ENCODE peak calls at places on chromosome 18, in eight cellular contexts. O is upper lobe of right lung; F is right lobe of liver; G is effector memory CD4-positive, alpha-beta T cell; J is kidney epithelial cell; W is fibroblast of mammary gland; M is gastrocnemius medialis; X is endothelial cell of umbilical vein. V is an unnamed sample.

GRCh38 chr18:46335551-46336059 is 231.4 kb downstream of the HAUS1 start:
- DNase-seq in W (peak; percentile 20), F (no peak), X (no peak), J (no peak), O (peak; percentile 23), M (no peak), G (no peak), V (no peak)

GRCh38 chr18:50268022-50268747 is 1.9 kb upstream of the CFAP53 start:
- DNase-seq in M (peak; percentile 48), O (peak; percentile 92), J (no peak), F (peak; percentile 90), W (peak; percentile 72), G (peak; percentile 64), X (peak; percentile 77), V (no peak)

GRCh38 chr18:71105078-71105819 is 816.4 kb downstream of the SOCS6 start:
- DNase-seq in J (no peak), M (no peak), F (no peak), O (no peak), W (peak; percentile 84), X (no peak), G (no peak), V (no peak)

GRCh38 chr18:7658701-7659100 is 91.6 kb downstream of the PTPRM start:
- DNase-seq in J (no peak), G (no peak), M (no peak), O (no peak), X (no peak), F (no peak), W (no peak), V (no peak)

GRCh38 chr18:52433797-52434196 is 93.8 kb downstream of the DCC start:
- DNase-seq in X (no peak), W (no peak), O (no peak), J (no peak), F (no peak), M (no peak), G (no peak), V (no peak)

GRCh38 chr18:7545734-7546133 is 21.4 kb upstream of the PTPRM start:
- DNase-seq in W (peak; percentile 61), G (no peak), F (no peak), O (no peak), M (no peak), X (no peak), J (no peak), V (no peak)

GRCh38 chr18:44609210-44609941 is 71.3 kb upstream of the SETBP1 start:
- DNase-seq in M (no peak), X (no peak), O (no peak), F (no peak), J (no peak), W (no peak), G (no peak), V (no peak)

GRCh38 chr18:22136395-22136794 is 33.0 kb upstream of the GATA6 start:
- DNase-seq in W (peak; percentile 63), M (no peak), X (peak; percentile 22), F (no peak), G (no peak), O (no peak), J (peak; percentile 2), V (no peak)

GRCh38 chr18:72539861-72540260 is 4.3 kb downstream of the CBLN2 start:
- DNase-seq in M (no peak), J (no peak), F (no peak), W (no peak), G (no peak), O (no peak), X (no peak), V (no peak)

GRCh38 chr18:48002933-48003365 is 72.5 kb upstream of the SMAD2 start:
- DNase-seq in F (peak; percentile 76), X (peak; percentile 78), W (no peak), J (peak; percentile 91), O (peak; percentile 77), M (peak; percentile 42), G (no peak), V (no peak)

GRCh38 chr18:44107187-44107586 is 573.5 kb upstream of the SETBP1 start:
- DNase-seq in J (peak; percentile 9), O (no peak), M (no peak), W (peak; percentile 58), X (no peak), F (no peak), G (no peak), V (no peak)

GRCh38 chr18:68840554-68841263 is 42.8 kb downstream of the CCDC102B start:
- DNase-seq in G (no peak), W (peak; percentile 97), X (peak; percentile 95), J (peak; percentile 69), F (no peak), O (no peak), M (peak; percentile 15), V (peak; percentile 68)

GRCh38 chr18:54388203-54389142 is 30.8 kb downstream of the C18orf54 start:
- DNase-seq in F (no peak), J (peak; percentile 88), M (no peak), O (no peak), G (no peak), W (peak; percentile 86), X (peak; percentile 89), V (peak; percentile 50)

GRCh38 chr18:44423826-44424225 is 256.9 kb upstream of the SETBP1 start:
- DNase-seq in W (no peak), G (no peak), X (no peak), O (no peak), F (no peak), M (no peak), J (no peak), V (no peak)

GRCh38 chr18:57975805-57976204 is 68.2 kb upstream of the NEDD4L start:
- DNase-seq in G (no peak), W (no peak), J (no peak), O (no peak), X (no peak), M (no peak), F (no peak), V (no peak)

GRCh38 chr18:49788327-49788908 is 24.9 kb downstream of the ACAA2 start:
- DNase-seq in M (no peak), F (no peak), W (peak; percentile 47), X (peak; percentile 59), J (no peak), O (no peak), G (no peak), V (no peak)

GRCh38 chr18:44938396-44939036 is 257.8 kb downstream of the SETBP1 start:
- DNase-seq in W (no peak), F (no peak), J (no peak), X (peak; percentile 27), O (no peak), G (no peak), M (no peak), V (no peak)

DNA sequence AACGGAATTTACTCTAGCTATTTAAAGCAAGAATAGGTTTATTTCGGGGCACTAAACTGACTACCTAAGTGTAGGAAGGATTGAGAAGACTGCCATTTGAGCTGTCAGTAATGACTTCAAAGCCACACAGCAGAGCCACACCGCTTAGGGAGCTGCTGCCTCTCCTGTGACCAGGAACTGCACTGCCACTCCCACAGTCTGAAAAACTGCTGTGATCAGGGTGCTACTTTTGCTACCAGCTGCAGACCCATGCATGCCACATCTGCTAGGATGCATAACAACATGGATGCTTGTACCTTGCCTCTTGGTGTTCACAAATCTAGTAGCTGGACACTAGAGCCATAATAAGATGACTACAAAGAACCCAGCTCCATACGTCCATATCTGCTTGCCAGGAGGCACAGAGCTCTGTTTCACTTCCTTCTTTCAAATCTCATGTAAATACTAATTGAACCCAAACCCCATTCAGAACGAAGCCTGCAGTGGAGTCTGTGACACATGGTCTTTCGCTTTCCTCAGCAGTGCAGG is 2.2 kb downstream of the DSG2 start:
- DNase-seq in W (no peak), X (no peak), O (no peak), G (no peak), J (no peak), F (no peak), M (no peak), V (no peak)
- H3K4me3 ChIP-seq in W (no peak overlapping the region), X (no peak overlapping the region), O (no peak overlapping the region), G (no peak overlapping the region), J (no peak overlapping the region), F (no peak overlapping the region), M (no peak overlapping the region), V (no peak overlapping the region)

GRCh38 chr18:9595197-9595596 is 19.2 kb downstream of the PPP4R1 start:
- DNase-seq in F (no peak), G (no peak), W (peak; percentile 56), O (no peak), M (no peak), J (no peak), X (peak; percentile 58), V (no peak)
- H3K4me3 ChIP-seq in F (no peak overlapping the region), G (no peak overlapping the region), W (no peak overlapping the region), O (no peak overlapping the region), M (no peak overlapping the region), J (no peak overlapping the region), X (no peak overlapping the region), V (no peak overlapping the region)

GRCh38 chr18:75267643-75268184 is 57.1 kb downstream of the TSHZ1 start:
- DNase-seq in G (no peak), X (peak; percentile 83), O (no peak), J (no peak), M (no peak), W (no peak), F (no peak), V (no peak)

GRCh38 chr18:75264195-75264594 is 53.6 kb downstream of the TSHZ1 start:
- DNase-seq in M (no peak), O (no peak), F (no peak), X (no peak), W (no peak), G (no peak), J (no peak), V (no peak)

GRCh38 chr18:75268206-75268605 is 57.6 kb downstream of the TSHZ1 start:
- DNase-seq in G (no peak), J (no peak), O (no peak), M (no peak), X (no peak), W (no peak), F (no peak), V (no peak)

GRCh38 chr18:75265872-75266271 is 55.3 kb downstream of the TSHZ1 start:
- DNase-seq in O (no peak), M (no peak), W (no peak), X (no peak), F (no peak), G (no peak), J (no peak), V (no peak)

GRCh38 chr18:75265255-75265654 is 54.7 kb downstream of the TSHZ1 start:
- DNase-seq in F (no peak), G (no peak), W (peak; percentile 15), M (no peak), J (no peak), X (no peak), O (no peak), V (no peak)
- H3K4me3 ChIP-seq in F (no peak overlapping the region), G (no peak overlapping the region), W (no peak overlapping the region), M (no peak overlapping the region), J (no peak overlapping the region), X (no peak overlapping the region), O (no peak overlapping the region), V (no peak overlapping the region)

DNA sequence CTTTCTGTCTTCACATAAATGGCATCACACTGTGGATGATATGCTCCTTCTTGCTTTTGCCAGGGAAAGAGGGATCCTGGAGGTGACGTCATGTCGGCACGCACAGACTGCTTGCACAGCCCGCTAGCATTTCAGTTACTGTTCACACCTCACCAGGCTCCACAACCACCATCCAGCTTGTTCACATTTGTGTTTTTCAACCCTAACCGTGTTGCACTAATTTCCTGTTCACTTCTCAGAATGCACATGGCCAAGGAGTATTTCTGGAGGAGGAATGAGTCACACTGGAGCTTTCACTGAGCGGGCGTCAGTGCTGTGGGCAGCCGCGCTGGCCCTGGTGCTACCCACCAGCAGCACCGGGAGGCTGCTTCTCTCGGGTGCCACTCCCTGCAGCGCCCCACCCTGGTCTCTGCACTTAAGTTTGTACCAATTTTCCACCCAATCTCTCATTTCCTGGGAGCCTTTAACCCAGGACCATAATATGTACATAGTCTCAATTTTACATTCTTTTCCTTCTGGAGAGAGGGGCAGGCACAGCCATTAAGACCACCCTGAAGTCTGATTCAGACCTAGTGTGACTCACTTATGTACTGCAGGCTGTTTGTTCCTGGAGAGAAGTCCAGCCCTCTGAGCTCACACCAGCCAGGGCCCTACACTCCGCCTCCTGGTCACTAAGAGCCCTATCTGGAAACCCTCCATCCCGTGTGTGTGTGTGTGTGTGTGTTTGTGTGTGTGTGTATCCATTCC is 65.1 kb downstream of the MBP start:
- DNase-seq in W (peak; percentile 98), M (peak; percentile 68), O (peak; percentile 86), G (peak; percentile 43), X (peak; percentile 86), J (no peak), F (peak; percentile 69), V (no peak)
- H3K4me3 ChIP-seq in W (peak overlapping the region; percentile 19), M (no peak overlapping the region), O (no peak overlapping the region), G (peak overlapping the region; percentile 14), X (no peak overlapping the region), J (no peak overlapping the region), F (no peak overlapping the region), V (no peak overlapping the region)